ENCODE peak calls at places on chromosomes 7 and 10, in eight cellular contexts. One of them, this sample, is unnamed. For H3K4me1, the result is how much of the 10 kb centered on the place peaks cover.

GRCh38 chr10:104922810-104923209 is 281.7 kb downstream of the SORCS3 start:
- DNase-seq in effector memory CD4-positive, alpha-beta T cell: no peak
- DNase-seq in sigmoid colon: no peak
- DNase-seq in heart right ventricle: no peak
- DNase-seq in mesendoderm: no peak
- DNase-seq in spleen: no peak
- DNase-seq in thoracic aorta: no peak
- DNase-seq in tibial nerve: no peak
- DNase-seq in this sample: no peak

GRCh38 chr10:123633106-123633505 is 33.0 kb upstream of the GPR26 start:
- DNase-seq in effector memory CD4-positive, alpha-beta T cell: no peak
- DNase-seq in sigmoid colon: no peak
- DNase-seq in heart right ventricle: no peak
- DNase-seq in mesendoderm: no peak
- DNase-seq in spleen: no peak
- DNase-seq in thoracic aorta: no peak
- DNase-seq in tibial nerve: no peak
- DNase-seq in this sample: no peak

GRCh38 chr10:2076528-2076927 is 339.2 kb upstream of the ADARB2 start:
- DNase-seq in effector memory CD4-positive, alpha-beta T cell: no peak
- DNase-seq in sigmoid colon: no peak
- DNase-seq in heart right ventricle: no peak
- DNase-seq in mesendoderm: peak
- DNase-seq in spleen: no peak
- DNase-seq in thoracic aorta: no peak
- DNase-seq in tibial nerve: no peak
- DNase-seq in this sample: no peak

GRCh38 chr7:156556083-156556482 is 84.5 kb upstream of the RNF32 start:
- DNase-seq in effector memory CD4-positive, alpha-beta T cell: no peak
- DNase-seq in sigmoid colon: no peak
- DNase-seq in heart right ventricle: no peak
- DNase-seq in mesendoderm: no peak
- DNase-seq in spleen: no peak
- DNase-seq in thoracic aorta: no peak
- DNase-seq in tibial nerve: no peak
- DNase-seq in this sample: no peak

GRCh38 chr10:28091913-28092312 is 93.0 kb upstream of the ODAD2 start:
- DNase-seq in effector memory CD4-positive, alpha-beta T cell: no peak
- DNase-seq in sigmoid colon: no peak
- DNase-seq in heart right ventricle: no peak
- DNase-seq in mesendoderm: no peak
- DNase-seq in spleen: no peak
- DNase-seq in thoracic aorta: no peak
- DNase-seq in tibial nerve: no peak
- DNase-seq in this sample: no peak

GRCh38 chr7:463362-464176 is 56.1 kb downstream of the PDGFA start:
- DNase-seq in effector memory CD4-positive, alpha-beta T cell: no peak
- DNase-seq in sigmoid colon: peak
- DNase-seq in heart right ventricle: no peak
- DNase-seq in mesendoderm: no peak
- DNase-seq in spleen: peak
- DNase-seq in thoracic aorta: no peak
- DNase-seq in tibial nerve: no peak
- DNase-seq in this sample: no peak

GRCh38 chr7:78434281-78434680 is 635.7 kb downstream of the PHTF2 start:
- DNase-seq in effector memory CD4-positive, alpha-beta T cell: no peak
- DNase-seq in sigmoid colon: no peak
- DNase-seq in heart right ventricle: no peak
- DNase-seq in mesendoderm: peak
- DNase-seq in spleen: no peak
- DNase-seq in thoracic aorta: no peak
- DNase-seq in tibial nerve: no peak
- DNase-seq in this sample: no peak

GRCh38 chr7:124162667-124163066 is 129.8 kb upstream of the TMEM229A start:
- DNase-seq in effector memory CD4-positive, alpha-beta T cell: no peak
- DNase-seq in sigmoid colon: no peak
- DNase-seq in heart right ventricle: no peak
- DNase-seq in mesendoderm: no peak
- DNase-seq in spleen: no peak
- DNase-seq in thoracic aorta: no peak
- DNase-seq in tibial nerve: no peak
- DNase-seq in this sample: peak

GRCh38 chr7:131223151-131223550 is 104.5 kb upstream of the MKLN1 start:
- DNase-seq in effector memory CD4-positive, alpha-beta T cell: no peak
- DNase-seq in sigmoid colon: no peak
- DNase-seq in heart right ventricle: no peak
- DNase-seq in mesendoderm: no peak
- DNase-seq in spleen: no peak
- DNase-seq in thoracic aorta: no peak
- DNase-seq in tibial nerve: no peak
- DNase-seq in this sample: no peak

GRCh38 chr10:47406870-47407648 is 23.0 kb upstream of the ZNF488 start:
- DNase-seq in effector memory CD4-positive, alpha-beta T cell: no peak
- DNase-seq in sigmoid colon: no peak
- DNase-seq in heart right ventricle: no peak
- DNase-seq in mesendoderm: peak
- DNase-seq in spleen: peak
- DNase-seq in thoracic aorta: no peak
- DNase-seq in tibial nerve: no peak
- DNase-seq in this sample: no peak

GRCh38 chr7:36994456-36995112 is 270.3 kb upstream of the AOAH start:
- DNase-seq in effector memory CD4-positive, alpha-beta T cell: no peak
- DNase-seq in sigmoid colon: no peak
- DNase-seq in heart right ventricle: no peak
- DNase-seq in mesendoderm: peak
- DNase-seq in spleen: no peak
- DNase-seq in thoracic aorta: no peak
- DNase-seq in tibial nerve: no peak
- DNase-seq in this sample: no peak

GRCh38 chr7:94001396-94001795 is 2.8 kb downstream of the BET1 start:
- DNase-seq in effector memory CD4-positive, alpha-beta T cell: no peak
- DNase-seq in sigmoid colon: no peak
- DNase-seq in heart right ventricle: no peak
- DNase-seq in mesendoderm: no peak
- DNase-seq in spleen: no peak
- DNase-seq in thoracic aorta: no peak
- DNase-seq in tibial nerve: no peak
- DNase-seq in this sample: no peak

DNA sequence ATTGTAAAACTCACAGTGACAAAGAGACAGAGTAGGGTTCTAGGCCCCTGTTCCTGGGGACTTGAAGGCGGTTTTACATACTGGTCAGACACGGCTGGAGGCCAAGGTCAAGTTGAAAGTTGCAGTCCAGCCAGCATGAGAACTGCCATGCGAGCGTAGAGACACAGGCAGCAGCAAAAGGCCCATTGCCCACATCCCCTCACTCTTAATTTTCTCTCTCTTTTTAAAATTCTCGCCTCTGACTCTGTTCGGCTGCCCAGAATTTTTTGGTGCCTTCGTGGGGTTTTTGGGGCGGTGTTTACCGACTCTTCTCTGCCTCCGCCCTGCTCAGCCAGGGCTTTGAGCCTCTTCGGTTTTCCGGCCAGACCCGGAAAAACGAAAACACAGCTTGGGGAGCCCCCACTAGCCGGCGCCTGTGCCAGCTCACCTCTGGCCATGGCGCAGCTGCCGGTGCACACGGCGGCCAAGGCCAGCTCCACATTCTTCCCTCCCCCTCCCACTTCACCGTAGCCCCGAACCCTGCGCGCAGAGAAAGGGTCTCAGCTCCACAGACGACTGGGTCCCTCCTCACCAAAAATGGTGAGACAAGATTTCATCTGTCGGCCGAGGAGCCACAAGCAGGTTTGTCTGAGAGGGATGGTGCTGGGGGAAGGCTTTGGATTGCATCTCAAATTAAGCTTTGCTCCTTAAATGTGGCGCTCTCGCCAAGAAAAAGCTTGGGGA is 2.3 kb upstream of the HOXA13 start:
- DNase-seq in effector memory CD4-positive, alpha-beta T cell: no peak
- DNase-seq in sigmoid colon: no peak
- DNase-seq in heart right ventricle: no peak
- DNase-seq in mesendoderm: no peak
- DNase-seq in spleen: peak
- DNase-seq in thoracic aorta: no peak
- DNase-seq in tibial nerve: no peak
- DNase-seq in this sample: no peak
- H3K4me3 ChIP-seq in effector memory CD4-positive, alpha-beta T cell: no peak
- H3K4me3 ChIP-seq in sigmoid colon: no peak
- H3K4me3 ChIP-seq in heart right ventricle: no peak
- H3K4me3 ChIP-seq in mesendoderm: no peak
- H3K4me3 ChIP-seq in spleen: no peak
- H3K4me3 ChIP-seq in thoracic aorta: no peak
- H3K4me3 ChIP-seq in tibial nerve: no peak
- H3K4me3 ChIP-seq in this sample: no peak

DNA sequence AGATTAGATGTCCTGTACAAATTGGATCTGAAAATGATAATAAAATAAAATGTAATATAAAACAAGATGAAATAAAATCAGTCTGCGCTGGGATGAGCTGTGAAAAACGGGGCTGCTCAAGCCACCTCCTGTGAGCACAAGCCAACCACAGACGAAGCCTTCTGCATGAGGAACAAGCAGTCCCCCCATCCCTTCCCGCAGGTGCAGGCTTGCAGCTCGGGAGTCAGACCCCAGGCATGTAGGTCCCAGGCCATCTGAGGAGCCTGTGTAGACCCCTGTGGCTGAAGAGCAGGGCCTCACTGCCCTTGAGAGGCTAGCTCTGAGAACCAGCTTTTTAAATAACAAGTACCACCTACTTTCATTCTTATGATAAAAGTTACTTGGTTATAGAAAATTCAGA is 123.4 kb downstream of the TNS3 start:
- DNase-seq in effector memory CD4-positive, alpha-beta T cell: no peak
- DNase-seq in sigmoid colon: no peak
- DNase-seq in heart right ventricle: no peak
- DNase-seq in mesendoderm: no peak
- DNase-seq in spleen: no peak
- DNase-seq in thoracic aorta: no peak
- DNase-seq in tibial nerve: no peak
- DNase-seq in this sample: no peak
- H3K4me1 ChIP-seq in effector memory CD4-positive, alpha-beta T cell: under half
- H3K4me1 ChIP-seq in sigmoid colon: under half
- H3K4me1 ChIP-seq in heart right ventricle: half or more
- H3K4me1 ChIP-seq in mesendoderm: under half
- H3K4me1 ChIP-seq in spleen: half or more
- H3K4me1 ChIP-seq in thoracic aorta: half or more
- H3K4me1 ChIP-seq in tibial nerve: under half
- H3K4me1 ChIP-seq in this sample: under half

DNA sequence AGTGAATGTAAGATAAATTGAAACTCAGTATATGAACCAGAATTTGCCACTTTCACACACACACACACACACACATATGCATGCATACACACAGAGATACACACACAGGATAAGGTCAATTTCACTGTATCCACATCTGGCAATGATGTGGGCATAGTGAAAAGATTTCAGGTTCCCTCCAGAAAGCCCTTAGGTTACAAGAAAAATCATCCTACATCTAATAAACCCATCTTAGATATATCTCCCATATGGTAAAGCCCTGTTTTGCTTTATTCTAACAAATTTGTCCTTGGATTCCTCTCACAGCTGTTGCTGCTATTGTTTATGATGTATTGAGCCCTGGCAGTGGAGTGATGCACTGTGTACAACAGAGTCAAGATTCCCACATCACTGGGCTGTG is 27.9 kb upstream of the DLX6 start:
- DNase-seq in effector memory CD4-positive, alpha-beta T cell: no peak
- DNase-seq in sigmoid colon: no peak
- DNase-seq in heart right ventricle: no peak
- DNase-seq in mesendoderm: no peak
- DNase-seq in spleen: no peak
- DNase-seq in thoracic aorta: no peak
- DNase-seq in tibial nerve: no peak
- DNase-seq in this sample: no peak
- H3K27ac ChIP-seq in effector memory CD4-positive, alpha-beta T cell: no peak
- H3K27ac ChIP-seq in sigmoid colon: no peak
- H3K27ac ChIP-seq in heart right ventricle: no peak
- H3K27ac ChIP-seq in mesendoderm: no peak
- H3K27ac ChIP-seq in spleen: no peak
- H3K27ac ChIP-seq in thoracic aorta: no peak
- H3K27ac ChIP-seq in tibial nerve: no peak
- H3K27ac ChIP-seq in this sample: no peak

DNA sequence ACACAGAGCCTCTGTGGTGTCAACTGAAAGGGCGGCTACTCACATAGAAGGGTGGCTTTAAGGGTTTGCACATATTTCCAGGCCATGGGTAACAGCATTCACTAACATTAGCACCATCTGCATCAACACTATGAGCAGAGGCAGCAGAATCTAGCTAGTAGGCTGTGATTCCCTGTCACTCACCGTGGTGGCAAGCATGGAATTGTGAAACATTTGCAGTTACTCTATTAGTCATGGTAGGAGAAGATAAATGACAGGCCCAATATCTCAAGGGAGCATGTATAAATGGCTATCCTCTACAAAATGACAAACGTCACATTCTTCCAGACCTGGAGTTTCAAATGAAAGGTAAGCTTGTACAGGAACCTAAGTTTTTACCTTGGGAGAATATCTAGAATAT is 32.2 kb upstream of the CUBN start:
- DNase-seq in effector memory CD4-positive, alpha-beta T cell: no peak
- DNase-seq in sigmoid colon: no peak
- DNase-seq in heart right ventricle: no peak
- DNase-seq in mesendoderm: no peak
- DNase-seq in spleen: no peak
- DNase-seq in thoracic aorta: no peak
- DNase-seq in tibial nerve: no peak
- DNase-seq in this sample: peak
- H3K4me3 ChIP-seq in effector memory CD4-positive, alpha-beta T cell: no peak
- H3K4me3 ChIP-seq in sigmoid colon: no peak
- H3K4me3 ChIP-seq in heart right ventricle: no peak
- H3K4me3 ChIP-seq in mesendoderm: no peak
- H3K4me3 ChIP-seq in spleen: no peak
- H3K4me3 ChIP-seq in thoracic aorta: no peak
- H3K4me3 ChIP-seq in tibial nerve: no peak
- H3K4me3 ChIP-seq in this sample: no peak

This sample was measured in A673.